ENCODE peak calls at places on chromosome 1, in nine cellular contexts. R, G, E, H, B, J, P, L and C are unnamed samples.

GRCh38 chr1:9293512-9294439 is 1.1 kb downstream of the SPSB1 start:
- DNase-seq in R (peak; percentile 75), G (no peak), E (no peak), H (no peak), B (no peak), J (no peak), P (no peak), L (peak; percentile 49), C (no peak)

GRCh38 chr1:190633488-190633887 is 155.8 kb upstream of the BRINP3 start:
- DNase-seq in R (no peak), G (no peak), E (no peak), H (no peak), B (no peak), J (no peak), P (no peak), L (peak; percentile 6), C (no peak)

GRCh38 chr1:205172729-205173366 is 38.7 kb downstream of the DSTYK start:
- DNase-seq in R (no peak), G (no peak), E (no peak), H (no peak), B (no peak), J (no peak), P (no peak), L (peak; percentile 93), C (no peak)

GRCh38 chr1:71561729-71562128 is 480.9 kb upstream of the ZRANB2 start:
- DNase-seq in R (no peak), G (no peak), E (no peak), H (no peak), B (no peak), J (no peak), P (no peak), L (peak; percentile 76), C (no peak)

GRCh38 chr1:58741689-58742553 is 41.9 kb downstream of the JUN start:
- DNase-seq in R (no peak), G (no peak), E (no peak), H (no peak), B (no peak), J (no peak), P (no peak), L (no peak), C (no peak)

GRCh38 chr1:40844079-40844478 is 18.1 kb downstream of the CITED4 start:
- DNase-seq in R (no peak), G (no peak), E (no peak), H (no peak), B (no peak), J (no peak), P (no peak), L (no peak), C (no peak)

GRCh38 chr1:99481391-99481996 is 164.4 kb upstream of the PALMD start:
- DNase-seq in R (no peak), G (no peak), E (no peak), H (peak; percentile 16), B (peak; percentile 76), J (peak; percentile 45), P (peak; percentile 33), L (peak; percentile 77), C (no peak)

GRCh38 chr1:150233359-150234308 is 2.3 kb downstream of the ANP32E start:
- DNase-seq in R (no peak), G (no peak), E (no peak), H (peak; percentile 30), B (peak; percentile 28), J (no peak), P (peak; percentile 40), L (peak; percentile 48), C (peak; percentile 34)

GRCh38 chr1:243474384-243474851 is 218.6 kb downstream of the SDCCAG8 start:
- DNase-seq in R (no peak), G (no peak), E (no peak), H (peak; percentile 17), B (no peak), J (no peak), P (no peak), L (no peak), C (no peak)

GRCh38 chr1:225543350-225543749 is 109.6 kb downstream of the ENAH start:
- DNase-seq in R (no peak), G (no peak), E (no peak), H (no peak), B (no peak), J (no peak), P (no peak), L (no peak), C (no peak)

DNA sequence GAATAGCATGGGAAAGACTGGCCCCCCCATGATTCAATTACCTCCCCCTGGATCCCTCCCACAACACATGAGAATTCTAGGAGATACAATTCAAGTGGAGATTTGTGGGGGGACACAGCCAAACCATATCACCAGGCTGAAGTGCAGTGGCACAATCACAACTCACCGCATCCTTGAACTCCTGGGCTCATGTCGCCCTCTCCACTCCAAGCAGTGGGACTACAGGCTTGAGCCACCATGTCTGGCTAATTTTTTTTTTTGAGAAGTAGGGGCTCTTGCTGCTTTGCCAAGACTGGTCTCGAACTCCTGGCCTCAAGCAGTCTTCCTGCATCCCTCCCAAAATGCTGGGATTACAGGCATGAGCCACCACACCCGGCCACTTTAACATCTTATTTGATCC is 27.0 kb upstream of the ACTL8 start:
- DNase-seq in R (no peak), G (no peak), E (no peak), H (no peak), B (no peak), J (no peak), P (no peak), L (no peak), C (no peak)
- TF ChIP-seq CTCF in R (no peak), G (no peak), E (no peak), H (no peak), B (no peak), J (no peak), P (no peak), L (no peak), C (no peak)

DNA sequence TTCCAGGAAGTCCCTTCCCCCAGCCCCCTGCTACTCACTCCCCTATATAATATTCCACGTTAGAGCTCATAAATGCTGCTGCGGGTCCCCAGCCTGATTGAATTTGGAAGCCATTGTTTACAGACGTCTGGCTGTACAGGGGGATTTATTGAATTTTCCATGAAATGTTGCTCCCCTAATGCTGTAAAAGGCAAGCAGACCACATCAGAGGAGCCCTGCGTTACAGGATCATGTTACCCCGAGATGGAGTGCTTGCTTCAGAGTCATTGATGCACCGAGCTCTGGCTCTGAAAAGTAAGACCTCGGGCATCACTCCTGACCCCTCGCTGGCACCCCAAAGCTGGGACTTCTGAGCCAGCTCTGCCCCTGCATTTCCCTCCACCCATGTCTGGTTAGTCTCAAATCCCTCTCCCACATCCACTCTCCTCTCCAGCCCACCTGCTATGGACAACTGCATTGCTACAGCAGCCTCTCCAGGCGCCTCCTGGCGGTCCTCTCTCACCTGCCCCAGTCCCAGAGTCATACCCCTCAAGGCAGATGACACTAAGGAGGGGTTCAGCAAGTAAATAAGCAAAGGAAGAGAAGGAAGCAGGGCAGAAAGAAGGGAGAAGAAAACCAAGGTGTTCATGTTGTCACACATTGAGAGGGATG is 127.8 kb downstream of the TMEM53 start:
- DNase-seq in R (no peak), G (no peak), E (no peak), H (peak; percentile 38), B (no peak), J (no peak), P (no peak), L (no peak), C (no peak)
- TF ChIP-seq CTCF in R (no peak), G (no peak), E (no peak), H (peak; percentile 29), B (no peak), J (no peak), P (no peak), L (no peak), C (no peak)

GRCh38 chr1:201781447-201781846 is 47.5 kb upstream of the IPO9 start:
- DNase-seq in R (no peak), G (no peak), E (no peak), H (no peak), B (no peak), J (no peak), P (no peak), L (peak; percentile 73), C (no peak)

GRCh38 chr1:201782353-201782752 is 46.6 kb upstream of the IPO9 start:
- DNase-seq in R (no peak), G (no peak), E (no peak), H (no peak), B (no peak), J (no peak), P (no peak), L (no peak), C (no peak)

GRCh38 chr1:201783067-201783466 is 45.9 kb upstream of the IPO9 start:
- DNase-seq in R (no peak), G (no peak), E (no peak), H (no peak), B (no peak), J (no peak), P (no peak), L (peak; percentile 47), C (no peak)

GRCh38 chr1:201785291-201785690 is 43.7 kb upstream of the IPO9 start:
- DNase-seq in R (no peak), G (no peak), E (no peak), H (no peak), B (no peak), J (no peak), P (no peak), L (no peak), C (no peak)

DNA sequence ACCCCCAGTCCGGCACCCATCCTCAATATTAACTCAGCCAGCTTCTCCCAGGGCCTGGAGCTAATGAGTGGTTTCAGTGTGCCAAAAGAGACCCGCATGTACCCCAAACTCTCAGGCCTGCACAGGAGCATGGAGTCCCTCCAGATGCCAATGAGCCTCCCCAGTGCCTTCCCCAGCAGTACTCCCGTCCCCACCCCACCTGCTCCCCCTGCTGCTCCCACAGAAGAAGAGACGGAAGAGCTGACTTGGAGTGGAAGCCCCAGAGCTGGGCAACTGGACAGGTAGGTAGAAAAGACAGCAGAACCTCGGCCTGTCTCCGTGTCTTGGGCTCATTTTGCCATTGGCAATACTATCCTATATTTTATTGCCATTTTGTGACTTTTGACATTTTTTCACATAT is 45.4 kb upstream of the IPO9 start:
- DNase-seq in R (no peak), G (no peak), E (no peak), H (no peak), B (no peak), J (no peak), P (no peak), L (no peak), C (no peak)
- TF ChIP-seq CTCF in R (no peak), G (no peak), E (no peak), H (no peak), B (no peak), J (no peak), P (no peak), L (no peak), C (no peak)

DNA sequence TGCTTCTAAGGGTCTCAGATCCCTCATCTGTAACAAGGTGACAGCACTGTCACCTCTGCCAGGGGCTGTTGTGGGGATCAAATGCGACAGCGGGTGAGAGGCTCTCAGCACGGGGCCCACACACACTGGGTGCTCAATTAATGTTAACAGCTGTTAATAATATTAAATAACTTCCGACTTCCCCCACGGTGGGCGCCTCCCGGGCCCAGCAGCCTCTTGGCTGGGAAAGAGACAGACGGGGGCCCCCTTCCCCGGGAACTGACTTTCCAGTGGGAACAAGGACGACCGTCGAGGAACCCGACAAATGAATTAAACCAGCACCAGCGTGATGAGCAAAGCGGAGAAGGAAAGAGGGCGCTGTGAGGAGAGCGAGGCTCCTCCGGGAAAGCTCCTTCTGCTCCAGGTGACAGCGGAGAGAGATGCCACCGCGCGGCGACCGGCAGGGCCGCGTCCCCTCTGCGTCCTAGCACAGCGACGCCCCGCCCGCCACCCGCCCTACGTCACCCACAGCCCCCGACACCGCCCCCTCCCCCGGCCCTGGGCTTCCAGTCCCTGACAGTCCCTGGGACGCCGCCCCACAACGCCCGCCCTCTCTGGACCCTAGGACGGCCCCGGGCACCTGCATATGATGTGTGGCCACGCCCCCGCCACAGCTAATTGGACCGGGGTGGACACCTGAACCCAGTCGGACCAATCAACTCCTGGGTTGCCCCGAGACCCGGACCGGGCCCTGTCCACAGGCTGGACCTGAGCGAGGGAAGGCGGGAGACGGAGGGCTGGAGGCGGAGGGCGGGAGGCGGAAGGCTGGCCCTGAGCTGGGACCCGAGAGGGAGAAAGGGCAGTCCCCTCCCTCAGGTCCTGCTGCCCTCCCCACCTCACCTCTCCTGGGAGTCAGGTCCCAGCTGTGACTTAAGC is 38.2 kb downstream of the MATN1 start:
- DNase-seq in R (peak; percentile 52), G (no peak), E (no peak), H (no peak), B (peak; percentile 98), J (peak; percentile 36), P (peak; percentile 55), L (no peak), C (no peak)
- TF ChIP-seq CTCF in R (no peak), G (no peak), E (no peak), H (no peak), B (peak; percentile 14), J (peak; percentile 53), P (no peak), L (no peak), C (no peak)